ENCODE peak calls at places on chromosome 13, in ten cellular contexts. B, M, G, H, J, Z, N, A, O and K are unnamed samples.

GRCh38 chr13:108455320-108455719 is 174.1 kb upstream of the MYO16 start:
- DNase-seq in H (no peak), Z (no peak), N (no peak), A (no peak), O (no peak), B (no peak), G (no peak), M (no peak), J (no peak), K (no peak)

GRCh38 chr13:32068255-32068654 is 36.7 kb downstream of the FRY start:
- DNase-seq in Z (no peak), J (no peak), G (no peak), A (no peak), B (no peak), O (no peak), N (no peak), H (no peak), M (no peak), K (no peak)

GRCh38 chr13:47081850-47082249 is 185.0 kb upstream of the HTR2A start:
- DNase-seq in H (no peak), O (no peak), N (no peak), A (no peak), G (no peak), M (no peak), J (no peak), Z (no peak), B (no peak), K (no peak)

GRCh38 chr13:44280461-44280860 is 93.2 kb upstream of the SERP2 start:
- DNase-seq in J (no peak), O (no peak), G (no peak), H (no peak), M (no peak), A (no peak), B (no peak), N (no peak), Z (no peak), K (no peak)

GRCh38 chr13:24217601-24218281 is 57.2 kb downstream of the SPATA13 start:
- DNase-seq in H (no peak), N (no peak), M (peak; percentile 80), Z (no peak), B (no peak), O (no peak), J (no peak), G (peak; percentile 56), A (no peak), K (no peak)

GRCh38 chr13:100240109-100240779 is 151.4 kb downstream of the PCCA start:
- DNase-seq in M (no peak), H (no peak), O (no peak), N (no peak), G (no peak), B (no peak), A (no peak), J (no peak), Z (no peak), K (no peak)

GRCh38 chr13:114166381-114167131 is 12.5 kb upstream of the CFAP97D2 start:
- DNase-seq in N (no peak), J (no peak), G (no peak), H (no peak), A (no peak), B (no peak), Z (no peak), M (no peak), O (peak; percentile 62), K (no peak)

GRCh38 chr13:60047943-60048342 is 115.8 kb downstream of the DIAPH3 start:
- DNase-seq in A (no peak), M (no peak), Z (no peak), N (no peak), O (no peak), J (no peak), H (no peak), G (no peak), B (no peak), K (no peak)

GRCh38 chr13:87669379-87669978 is 1.7 kb upstream of the SLITRK5 start:
- DNase-seq in G (no peak), Z (no peak), O (peak; percentile 27), A (peak; percentile 9), H (no peak), M (no peak), J (no peak), N (no peak), B (no peak), K (no peak)

GRCh38 chr13:57627663-57628062 is 3.9 kb upstream of the PCDH17 start:
- DNase-seq in H (no peak), J (no peak), Z (no peak), G (no peak), O (peak; percentile 51), A (peak; percentile 23), N (no peak), M (no peak), B (no peak), K (no peak)

GRCh38 chr13:92122454-92122853 is 724.0 kb downstream of the GPC5 start:
- DNase-seq in M (no peak), G (no peak), J (no peak), O (no peak), N (no peak), H (no peak), Z (no peak), B (no peak), A (no peak), K (no peak)

GRCh38 chr13:31380728-31381127 is 181.0 kb downstream of the B3GLCT start:
- DNase-seq in J (no peak), B (no peak), G (no peak), N (no peak), H (no peak), O (no peak), M (no peak), Z (no peak), A (no peak), K (no peak)

GRCh38 chr13:74056829-74057564 is 77.2 kb downstream of the KLF12 start:
- DNase-seq in O (no peak), M (no peak), N (no peak), J (no peak), A (no peak), H (no peak), B (no peak), G (no peak), Z (no peak), K (no peak)

GRCh38 chr13:82772802-82773201 is 1109.5 kb downstream of the SLITRK1 start:
- DNase-seq in H (no peak), A (no peak), N (no peak), J (no peak), O (no peak), G (no peak), B (no peak), M (no peak), Z (no peak), K (no peak)

GRCh38 chr13:77040076-77040475 is 13.1 kb upstream of the FBXL3 start:
- DNase-seq in B (no peak), M (no peak), G (no peak), H (no peak), A (no peak), Z (no peak), J (no peak), O (no peak), N (no peak), K (no peak)

GRCh38 chr13:32248789-32249188 is 66.4 kb downstream of the ZAR1L start:
- DNase-seq in B (no peak), N (peak; percentile 27), A (no peak), O (no peak), H (no peak), M (peak; percentile 17), Z (no peak), G (no peak), J (no peak), K (no peak)

GRCh38 chr13:50085063-50085462 is 69.8 kb downstream of the KCNRG start:
- DNase-seq in M (no peak), B (no peak), Z (no peak), J (no peak), O (no peak), N (no peak), A (no peak), G (no peak), H (no peak), K (no peak)

GRCh38 chr13:62387642-62388041 is 972.0 kb upstream of the PCDH20 start:
- DNase-seq in B (no peak), H (no peak), Z (no peak), G (no peak), O (peak; percentile 6), M (no peak), A (no peak), J (no peak), N (no peak), K (no peak)

GRCh38 chr13:39665763-39666162 is 10.3 kb downstream of the COG6 start:
- DNase-seq in G (no peak), A (no peak), B (no peak), J (no peak), Z (no peak), M (no peak), N (no peak), H (no peak), O (no peak), K (no peak)

DNA sequence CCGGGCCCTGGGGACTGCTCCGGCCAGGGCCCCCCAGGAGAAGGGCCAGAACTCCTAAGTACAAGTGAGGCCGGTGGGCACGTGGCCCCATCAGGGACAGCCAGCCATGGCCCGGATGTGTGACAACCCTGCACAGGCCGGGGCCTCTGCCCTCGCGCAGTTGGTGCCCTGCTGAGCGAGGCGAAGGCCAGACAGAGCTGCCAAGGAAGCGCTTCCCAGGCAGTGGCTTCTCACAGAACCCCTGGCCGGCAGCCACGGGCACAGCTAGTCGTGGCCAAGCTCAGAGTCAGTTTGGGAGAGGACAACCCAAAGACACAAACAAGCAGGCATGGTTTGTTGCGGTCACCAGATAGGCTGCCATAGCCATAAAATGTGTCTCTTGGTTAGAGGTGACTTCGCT is 25.8 kb downstream of the TEX29 start:
- DNase-seq in B (no peak), H (no peak), M (no peak), A (no peak), O (no peak), N (no peak), Z (no peak), G (no peak), J (peak; percentile 77), K (no peak)
- H3K27me3 ChIP-seq in B (no peaks in the 10 kb centered on the region), H (no peaks in the 10 kb centered on the region), M (no peaks in the 10 kb centered on the region), A (peaks cover 3% of the 10 kb centered on the region), O (peaks cover 4% of the 10 kb centered on the region), N (no peaks in the 10 kb centered on the region), Z (no peaks in the 10 kb centered on the region), G (no peaks in the 10 kb centered on the region), J (no peaks in the 10 kb centered on the region), K (no peaks in the 10 kb centered on the region)

GRCh38 chr13:111241862-111242261 is 78.6 kb upstream of the TEX29 start:
- DNase-seq in Z (peak; percentile 26), J (no peak), O (no peak), B (no peak), M (no peak), N (no peak), A (no peak), H (no peak), G (no peak), K (no peak)
- TF ChIP-seq EP300 in Z (no peak), J (no peak), O (no peak), B (no peak), M (no peak), N (no peak), A (no peak), H (no peak), G (no peak), K (no peak)

GRCh38 chr13:19961924-19962323 is 3.4 kb downstream of the ZMYM2 start:
- DNase-seq in O (no peak), Z (no peak), B (no peak), M (no peak), J (no peak), N (no peak), H (no peak), G (no peak), A (no peak), K (no peak)
- H3K4me3 ChIP-seq in O (peak overlapping the region; percentile 4), Z (no peak overlapping the region), B (no peak overlapping the region), M (no peak overlapping the region), J (peak overlapping the region; percentile 6), N (peak overlapping the region; percentile 54), H (no peak overlapping the region), G (no peak overlapping the region), A (no peak overlapping the region), K (no peak overlapping the region)

GRCh38 chr13:43058836-43059235 is 35.5 kb downstream of the DNAJC15 start:
- DNase-seq in G (no peak), M (no peak), O (no peak), A (no peak), Z (no peak), J (no peak), N (no peak), H (no peak), B (no peak), K (no peak)
- H3K27me3 ChIP-seq in G (no peaks in the 10 kb centered on the region), M (no peaks in the 10 kb centered on the region), O (no peaks in the 10 kb centered on the region), A (no peaks in the 10 kb centered on the region), Z (no peaks in the 10 kb centered on the region), J (no peaks in the 10 kb centered on the region), N (no peaks in the 10 kb centered on the region), H (no peaks in the 10 kb centered on the region), B (no peaks in the 10 kb centered on the region), K (no peaks in the 10 kb centered on the region)